ENCODE peak calls at places on chromosomes 7 and 10, in ten cellular contexts. T, G, B, P, O, U, J, M, F and Y are unnamed samples.

GRCh38 chr10:110273474-110273873 is 31.2 kb downstream of the SMNDC1 start:
- DNase-seq in B (no peak), F (no peak), P (peak; percentile 53), U (peak; percentile 67), O (no peak), G (no peak), J (peak; percentile 24), T (no peak), M (no peak), Y (peak; percentile 47)

GRCh38 chr7:147279951-147280350 is 1163.3 kb downstream of the CNTNAP2 start:
- DNase-seq in B (no peak), G (peak; percentile 50), J (peak; percentile 15), P (no peak), F (no peak), O (no peak), U (no peak), M (no peak), T (no peak), Y (no peak)

GRCh38 chr7:69932034-69932628 is 333.9 kb downstream of the AUTS2 start:
- DNase-seq in B (no peak), F (peak; percentile 44), J (peak; percentile 32), T (peak; percentile 18), M (peak; percentile 18), O (no peak), P (peak; percentile 62), U (peak; percentile 29), G (peak; percentile 25), Y (no peak)

GRCh38 chr7:124700655-124701054 is 64.9 kb downstream of the GPR37 start:
- DNase-seq in B (no peak), O (no peak), P (no peak), G (no peak), J (no peak), U (no peak), T (no peak), F (no peak), M (no peak), Y (no peak)

GRCh38 chr7:107394831-107395230 is 75.0 kb upstream of the GPR22 start:
- DNase-seq in T (no peak), M (no peak), G (no peak), P (no peak), U (no peak), B (no peak), O (no peak), J (no peak), F (no peak), Y (no peak)

GRCh38 chr7:152180048-152180447 is 154.6 kb downstream of the GALNT11 start:
- DNase-seq in M (no peak), O (no peak), U (no peak), J (no peak), P (no peak), B (no peak), F (no peak), G (no peak), T (no peak), Y (no peak)

GRCh38 chr10:103617362-103618026 is 124.0 kb downstream of the NEURL1 start:
- DNase-seq in P (no peak), F (no peak), G (no peak), U (peak; percentile 26), J (no peak), O (no peak), B (no peak), T (no peak), M (no peak), Y (no peak)

GRCh38 chr7:40658731-40659130 is 523.9 kb downstream of the SUGCT start:
- DNase-seq in F (no peak), G (no peak), J (no peak), T (no peak), U (no peak), B (no peak), M (peak; percentile 45), O (no peak), P (no peak), Y (no peak)

GRCh38 chr7:66114743-66115727 is at the start of gene CRCP:
- DNase-seq in M (peak; percentile 88), U (peak; percentile 90), O (peak; percentile 79), P (peak; percentile 60), B (peak; percentile 66), G (peak; percentile 68), J (peak; percentile 73), F (peak; percentile 79), T (peak; percentile 66), Y (peak; percentile 92)

GRCh38 chr10:126177414-126178030 is 210.8 kb downstream of the ADAM12 start:
- DNase-seq in P (no peak), J (peak; percentile 8), G (no peak), O (no peak), T (no peak), F (no peak), B (no peak), U (no peak), M (no peak), Y (no peak)

GRCh38 chr10:118958984-118959916 is 70.3 kb upstream of the NANOS1 start:
- DNase-seq in T (no peak), J (peak; percentile 49), U (peak; percentile 79), B (no peak), P (peak; percentile 35), O (no peak), F (no peak), G (no peak), M (peak; percentile 69), Y (peak; percentile 67)

GRCh38 chr10:93235686-93236085 is 162.0 kb downstream of the CYP26A1 start:
- DNase-seq in U (no peak), G (no peak), F (no peak), J (no peak), P (no peak), M (no peak), T (no peak), B (no peak), O (no peak), Y (peak; percentile 33)

GRCh38 chr7:84393776-84394175 is 199.2 kb upstream of the SEMA3A start:
- DNase-seq in M (no peak), F (no peak), T (no peak), O (no peak), G (no peak), B (no peak), U (no peak), J (no peak), P (no peak), Y (no peak)

GRCh38 chr7:25762511-25763119 is 389.4 kb upstream of the NFE2L3 start:
- DNase-seq in J (no peak), U (no peak), P (no peak), M (no peak), B (no peak), T (no peak), G (no peak), O (no peak), F (no peak), Y (no peak)

GRCh38 chr10:3270597-3270996 is 98.0 kb upstream of the PITRM1 start:
- DNase-seq in J (no peak), F (no peak), T (no peak), B (no peak), O (no peak), M (no peak), U (no peak), G (no peak), P (peak; percentile 11), Y (no peak)

GRCh38 chr7:80053098-80053497 is 81.5 kb upstream of the GNAI1 start:
- DNase-seq in J (no peak), M (no peak), B (no peak), T (no peak), P (no peak), U (no peak), G (peak; percentile 90), F (no peak), O (no peak), Y (no peak)

GRCh38 chr7:136180984-136181383 is 203.8 kb upstream of the MTPN start:
- DNase-seq in M (no peak), T (no peak), P (no peak), G (no peak), J (no peak), U (no peak), O (no peak), F (no peak), B (no peak), Y (no peak)

GRCh38 chr7:104926905-104927454 is 87.0 kb upstream of the KMT2E start:
- DNase-seq in J (peak; percentile 13), M (no peak), G (no peak), F (peak; percentile 31), B (no peak), T (no peak), P (no peak), O (no peak), U (no peak), Y (no peak)

GRCh38 chr10:97540669-97541500 is 31.7 kb upstream of the ANKRD2 start:
- DNase-seq in U (peak; percentile 54), P (peak; percentile 25), G (no peak), B (no peak), T (no peak), J (no peak), O (no peak), F (no peak), M (no peak), Y (no peak)

GRCh38 chr10:75910032-75910431 is 478.6 kb downstream of the LRMDA start:
- DNase-seq in U (no peak), M (peak; percentile 1), G (no peak), T (no peak), B (no peak), F (no peak), P (no peak), O (no peak), J (no peak), Y (no peak)

GRCh38 chr7:149598721-149599308 is 101.2 kb upstream of the ZNF746 start:
- DNase-seq in O (peak; percentile 9), T (peak; percentile 57), B (no peak), U (no peak), P (no peak), M (no peak), G (no peak), J (no peak), F (peak; percentile 48), Y (no peak)

GRCh38 chr7:49791089-49791741 is 17.8 kb downstream of the VWC2 start:
- DNase-seq in M (peak; percentile 38), P (no peak), B (no peak), J (no peak), U (no peak), G (no peak), F (no peak), T (peak; percentile 29), O (no peak), Y (no peak)

GRCh38 chr10:76282122-76283030 is 851.0 kb downstream of the LRMDA start:
- DNase-seq in F (no peak), G (peak; percentile 15), T (no peak), B (no peak), J (no peak), M (no peak), O (no peak), P (no peak), U (no peak), Y (no peak)

GRCh38 chr7:95609277-95609971 is 13.1 kb upstream of the PDK4 start:
- DNase-seq in U (peak; percentile 25), O (no peak), P (no peak), F (no peak), B (no peak), T (no peak), M (peak; percentile 47), G (peak; percentile 62), J (no peak), Y (peak; percentile 62)

GRCh38 chr10:117163061-117163953 is 25.2 kb upstream of the VAX1 start:
- DNase-seq in F (peak; percentile 74), B (no peak), P (no peak), M (no peak), G (no peak), T (peak; percentile 74), J (no peak), O (no peak), U (no peak), Y (no peak)

GRCh38 chr10:103215601-103216000 is 22.5 kb upstream of the NT5C2 start:
- DNase-seq in O (no peak), T (no peak), G (no peak), P (no peak), M (no peak), F (no peak), J (no peak), U (no peak), B (no peak), Y (no peak)

GRCh38 chr7:17042211-17042610 is 160.4 kb upstream of the AGR3 start:
- DNase-seq in T (no peak), B (no peak), O (no peak), U (no peak), M (no peak), F (no peak), J (no peak), G (no peak), P (no peak), Y (no peak)